ENCODE peak calls at places on chromosomes 11 and 22, in ten cellular contexts. One of them, this sample, is unnamed.

GRCh38 chr22:27382947-27383346 is 418.6 kb downstream of the MN1 start:
- DNase-seq in hepatocyte: no peak
- DNase-seq in body of pancreas: no peak
- DNase-seq in heart right ventricle: no peak
- DNase-seq in thoracic aorta: no peak
- DNase-seq in heart left ventricle: no peak
- DNase-seq in epithelial cell of proximal tubule: no peak
- DNase-seq in MM.1S: no peak
- DNase-seq in cardiac muscle cell: no peak
- DNase-seq in fibroblast of lung: no peak
- DNase-seq in this sample: no peak

GRCh38 chr11:130847517-130847916 is 68.8 kb downstream of the SNX19 start:
- DNase-seq in hepatocyte: no peak
- DNase-seq in body of pancreas: no peak
- DNase-seq in heart right ventricle: no peak
- DNase-seq in thoracic aorta: no peak
- DNase-seq in heart left ventricle: no peak
- DNase-seq in epithelial cell of proximal tubule: peak; percentile 12
- DNase-seq in MM.1S: peak; percentile 90
- DNase-seq in cardiac muscle cell: no peak
- DNase-seq in fibroblast of lung: peak; percentile 76
- DNase-seq in this sample: no peak

GRCh38 chr11:126113515-126113957 is 50.9 kb upstream of the CDON start:
- DNase-seq in hepatocyte: peak; percentile 94
- DNase-seq in body of pancreas: peak; percentile 93
- DNase-seq in heart right ventricle: peak; percentile 79
- DNase-seq in thoracic aorta: peak; percentile 87
- DNase-seq in heart left ventricle: peak; percentile 93
- DNase-seq in epithelial cell of proximal tubule: peak; percentile 90
- DNase-seq in MM.1S: no peak
- DNase-seq in cardiac muscle cell: peak; percentile 88
- DNase-seq in fibroblast of lung: peak; percentile 99
- DNase-seq in this sample: peak; percentile 89

GRCh38 chr11:128052912-128053641 is 534.3 kb downstream of the ETS1 start:
- DNase-seq in hepatocyte: no peak
- DNase-seq in body of pancreas: no peak
- DNase-seq in heart right ventricle: no peak
- DNase-seq in thoracic aorta: no peak
- DNase-seq in heart left ventricle: no peak
- DNase-seq in epithelial cell of proximal tubule: no peak
- DNase-seq in MM.1S: no peak
- DNase-seq in cardiac muscle cell: no peak
- DNase-seq in fibroblast of lung: peak; percentile 65
- DNase-seq in this sample: no peak

GRCh38 chr11:76215946-76216345 is 9.6 kb upstream of the WNT11 start:
- DNase-seq in hepatocyte: no peak
- DNase-seq in body of pancreas: no peak
- DNase-seq in heart right ventricle: peak; percentile 1
- DNase-seq in thoracic aorta: no peak
- DNase-seq in heart left ventricle: no peak
- DNase-seq in epithelial cell of proximal tubule: no peak
- DNase-seq in MM.1S: no peak
- DNase-seq in cardiac muscle cell: no peak
- DNase-seq in fibroblast of lung: no peak
- DNase-seq in this sample: no peak

GRCh38 chr11:103546236-103546635 is 437.0 kb downstream of the DYNC2H1 start:
- DNase-seq in hepatocyte: no peak
- DNase-seq in body of pancreas: no peak
- DNase-seq in heart right ventricle: no peak
- DNase-seq in thoracic aorta: no peak
- DNase-seq in heart left ventricle: no peak
- DNase-seq in epithelial cell of proximal tubule: no peak
- DNase-seq in MM.1S: no peak
- DNase-seq in cardiac muscle cell: no peak
- DNase-seq in fibroblast of lung: peak; percentile 9
- DNase-seq in this sample: no peak

GRCh38 chr11:75705541-75705940 is 12.1 kb upstream of the MOGAT2 start:
- DNase-seq in hepatocyte: no peak
- DNase-seq in body of pancreas: no peak
- DNase-seq in heart right ventricle: no peak
- DNase-seq in thoracic aorta: no peak
- DNase-seq in heart left ventricle: no peak
- DNase-seq in epithelial cell of proximal tubule: no peak
- DNase-seq in MM.1S: no peak
- DNase-seq in cardiac muscle cell: no peak
- DNase-seq in fibroblast of lung: no peak
- DNase-seq in this sample: no peak

GRCh38 chr22:26561756-26562417 is 28.0 kb downstream of the TPST2 start:
- DNase-seq in hepatocyte: no peak
- DNase-seq in body of pancreas: peak; percentile 93
- DNase-seq in heart right ventricle: peak; percentile 75
- DNase-seq in thoracic aorta: no peak
- DNase-seq in heart left ventricle: peak; percentile 90
- DNase-seq in epithelial cell of proximal tubule: no peak
- DNase-seq in MM.1S: no peak
- DNase-seq in cardiac muscle cell: no peak
- DNase-seq in fibroblast of lung: no peak
- DNase-seq in this sample: no peak

GRCh38 chr22:28674121-28674563 is 5.5 kb downstream of the TTC28 start:
- DNase-seq in hepatocyte: no peak
- DNase-seq in body of pancreas: no peak
- DNase-seq in heart right ventricle: no peak
- DNase-seq in thoracic aorta: no peak
- DNase-seq in heart left ventricle: no peak
- DNase-seq in epithelial cell of proximal tubule: no peak
- DNase-seq in MM.1S: peak; percentile 88
- DNase-seq in cardiac muscle cell: no peak
- DNase-seq in fibroblast of lung: peak; percentile 61
- DNase-seq in this sample: no peak

GRCh38 chr11:3058753-3059664 is 1.8 kb upstream of the CARS1 start:
- DNase-seq in hepatocyte: peak; percentile 63
- DNase-seq in body of pancreas: no peak
- DNase-seq in heart right ventricle: no peak
- DNase-seq in thoracic aorta: no peak
- DNase-seq in heart left ventricle: peak; percentile 24
- DNase-seq in epithelial cell of proximal tubule: no peak
- DNase-seq in MM.1S: no peak
- DNase-seq in cardiac muscle cell: no peak
- DNase-seq in fibroblast of lung: peak; percentile 86
- DNase-seq in this sample: no peak

GRCh38 chr11:88301478-88302140 is 35.9 kb downstream of the CTSC start:
- DNase-seq in hepatocyte: peak; percentile 13
- DNase-seq in body of pancreas: no peak
- DNase-seq in heart right ventricle: no peak
- DNase-seq in thoracic aorta: no peak
- DNase-seq in heart left ventricle: no peak
- DNase-seq in epithelial cell of proximal tubule: no peak
- DNase-seq in MM.1S: no peak
- DNase-seq in cardiac muscle cell: peak; percentile 59
- DNase-seq in fibroblast of lung: no peak
- DNase-seq in this sample: no peak

GRCh38 chr11:110858556-110858921 is 146.3 kb upstream of the ARHGAP20 start:
- DNase-seq in hepatocyte: peak; percentile 33
- DNase-seq in body of pancreas: peak; percentile 15
- DNase-seq in heart right ventricle: peak; percentile 44
- DNase-seq in thoracic aorta: no peak
- DNase-seq in heart left ventricle: peak; percentile 82
- DNase-seq in epithelial cell of proximal tubule: peak; percentile 4
- DNase-seq in MM.1S: no peak
- DNase-seq in cardiac muscle cell: no peak
- DNase-seq in fibroblast of lung: peak; percentile 36
- DNase-seq in this sample: peak; percentile 49

GRCh38 chr11:119370486-119371046 is 10.9 kb downstream of the USP2 start:
- DNase-seq in hepatocyte: peak; percentile 51
- DNase-seq in body of pancreas: no peak
- DNase-seq in heart right ventricle: peak; percentile 74
- DNase-seq in thoracic aorta: no peak
- DNase-seq in heart left ventricle: peak; percentile 86
- DNase-seq in epithelial cell of proximal tubule: no peak
- DNase-seq in MM.1S: peak; percentile 64
- DNase-seq in cardiac muscle cell: peak; percentile 59
- DNase-seq in fibroblast of lung: no peak
- DNase-seq in this sample: peak; percentile 66

GRCh38 chr11:119373059-119373875 is 8.2 kb downstream of the USP2 start:
- DNase-seq in hepatocyte: no peak
- DNase-seq in body of pancreas: no peak
- DNase-seq in heart right ventricle: no peak
- DNase-seq in thoracic aorta: no peak
- DNase-seq in heart left ventricle: peak; percentile 36
- DNase-seq in epithelial cell of proximal tubule: no peak
- DNase-seq in MM.1S: no peak
- DNase-seq in cardiac muscle cell: no peak
- DNase-seq in fibroblast of lung: no peak
- DNase-seq in this sample: no peak

GRCh38 chr11:119371067-119371601 is 10.4 kb downstream of the USP2 start:
- DNase-seq in hepatocyte: no peak
- DNase-seq in body of pancreas: no peak
- DNase-seq in heart right ventricle: no peak
- DNase-seq in thoracic aorta: no peak
- DNase-seq in heart left ventricle: no peak
- DNase-seq in epithelial cell of proximal tubule: no peak
- DNase-seq in MM.1S: no peak
- DNase-seq in cardiac muscle cell: no peak
- DNase-seq in fibroblast of lung: no peak
- DNase-seq in this sample: no peak

GRCh38 chr11:119372260-119373058 is 9.0 kb downstream of the USP2 start:
- DNase-seq in hepatocyte: no peak
- DNase-seq in body of pancreas: no peak
- DNase-seq in heart right ventricle: no peak
- DNase-seq in thoracic aorta: no peak
- DNase-seq in heart left ventricle: peak; percentile 43
- DNase-seq in epithelial cell of proximal tubule: no peak
- DNase-seq in MM.1S: no peak
- DNase-seq in cardiac muscle cell: no peak
- DNase-seq in fibroblast of lung: no peak
- DNase-seq in this sample: no peak

GRCh38 chr11:119371778-119372182 is 9.7 kb downstream of the USP2 start:
- DNase-seq in hepatocyte: peak; percentile 25
- DNase-seq in body of pancreas: no peak
- DNase-seq in heart right ventricle: no peak
- DNase-seq in thoracic aorta: no peak
- DNase-seq in heart left ventricle: peak; percentile 53
- DNase-seq in epithelial cell of proximal tubule: no peak
- DNase-seq in MM.1S: no peak
- DNase-seq in cardiac muscle cell: no peak
- DNase-seq in fibroblast of lung: no peak
- DNase-seq in this sample: no peak
- TF ChIP-seq CTCF in hepatocyte: no peak
- TF ChIP-seq CTCF in body of pancreas: peak; percentile 38
- TF ChIP-seq CTCF in heart right ventricle: peak; percentile 38
- TF ChIP-seq CTCF in thoracic aorta: peak; percentile 14
- TF ChIP-seq CTCF in heart left ventricle: no peak
- TF ChIP-seq CTCF in epithelial cell of proximal tubule: peak; percentile 52
- TF ChIP-seq CTCF in MM.1S: no peak
- TF ChIP-seq CTCF in cardiac muscle cell: no peak
- TF ChIP-seq CTCF in fibroblast of lung: no peak
- TF ChIP-seq CTCF in this sample: no peak

GRCh38 chr11:114479331-114479730 is 40.1 kb downstream of the REXO2 start:
- DNase-seq in hepatocyte: no peak
- DNase-seq in body of pancreas: no peak
- DNase-seq in heart right ventricle: no peak
- DNase-seq in thoracic aorta: no peak
- DNase-seq in heart left ventricle: no peak
- DNase-seq in epithelial cell of proximal tubule: no peak
- DNase-seq in MM.1S: no peak
- DNase-seq in cardiac muscle cell: no peak
- DNase-seq in fibroblast of lung: no peak
- DNase-seq in this sample: no peak
- H3K4me3 ChIP-seq in hepatocyte: no peak overlapping the region
- H3K4me3 ChIP-seq in body of pancreas: no peak overlapping the region
- H3K4me3 ChIP-seq in heart right ventricle: no peak overlapping the region
- H3K4me3 ChIP-seq in thoracic aorta: no peak overlapping the region
- H3K4me3 ChIP-seq in heart left ventricle: no peak overlapping the region
- H3K4me3 ChIP-seq in epithelial cell of proximal tubule: no peak overlapping the region
- H3K4me3 ChIP-seq in MM.1S: no peak overlapping the region
- H3K4me3 ChIP-seq in cardiac muscle cell: no peak overlapping the region
- H3K4me3 ChIP-seq in fibroblast of lung: no peak overlapping the region
- H3K4me3 ChIP-seq in this sample: no peak overlapping the region

DNA sequence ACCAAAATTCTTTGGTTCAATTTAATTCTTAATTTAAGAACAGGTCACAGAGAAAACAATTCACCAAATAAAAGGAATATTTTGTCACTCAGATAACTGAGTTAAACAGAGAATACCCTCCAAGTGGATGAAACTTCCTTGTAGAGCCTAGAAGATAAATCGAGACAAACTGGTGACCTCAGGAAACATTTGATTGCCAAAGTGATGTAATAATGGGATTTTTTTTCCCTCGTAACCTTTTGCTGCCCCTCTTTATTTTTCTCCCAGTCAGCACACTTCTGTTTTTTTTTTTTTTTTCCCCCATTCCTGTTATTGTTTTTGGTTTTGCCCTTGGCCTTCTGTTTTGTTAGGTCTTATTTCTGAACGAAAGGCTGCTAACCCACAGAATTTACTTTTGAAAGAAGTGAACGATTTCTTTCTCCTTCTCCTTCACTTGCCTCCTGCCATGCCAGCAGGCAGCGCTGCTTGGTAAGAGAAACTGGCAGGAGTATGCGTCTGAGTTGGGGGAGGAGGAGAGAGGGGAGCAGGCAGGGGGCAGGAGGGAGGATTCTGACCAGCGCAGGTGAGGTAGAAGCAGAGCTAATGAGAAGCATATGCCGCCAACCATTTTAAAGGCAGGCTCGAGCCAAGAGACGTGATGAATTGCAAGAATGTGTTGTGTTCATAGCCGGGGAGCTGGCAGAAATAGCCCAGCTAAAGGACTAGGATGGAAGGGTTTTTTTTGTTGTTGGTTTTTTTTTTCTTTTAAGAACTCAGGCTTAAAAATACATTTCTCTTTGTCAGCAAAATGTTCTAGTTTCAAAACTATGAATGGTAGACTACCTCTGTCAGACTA is 121.9 kb upstream of the MTMR2 start:
- DNase-seq in hepatocyte: peak; percentile 74
- DNase-seq in body of pancreas: peak; percentile 34
- DNase-seq in heart right ventricle: peak; percentile 23
- DNase-seq in thoracic aorta: peak; percentile 19
- DNase-seq in heart left ventricle: peak; percentile 44
- DNase-seq in epithelial cell of proximal tubule: no peak
- DNase-seq in MM.1S: peak; percentile 73
- DNase-seq in cardiac muscle cell: peak; percentile 59
- DNase-seq in fibroblast of lung: peak; percentile 69
- DNase-seq in this sample: no peak
- TF ChIP-seq CTCF in hepatocyte: peak; percentile 48
- TF ChIP-seq CTCF in body of pancreas: peak; percentile 43
- TF ChIP-seq CTCF in heart right ventricle: peak; percentile 39
- TF ChIP-seq CTCF in thoracic aorta: peak; percentile 10
- TF ChIP-seq CTCF in heart left ventricle: no peak
- TF ChIP-seq CTCF in epithelial cell of proximal tubule: peak; percentile 63
- TF ChIP-seq CTCF in MM.1S: peak; percentile 68
- TF ChIP-seq CTCF in cardiac muscle cell: peak; percentile 43
- TF ChIP-seq CTCF in fibroblast of lung: peak; percentile 41
- TF ChIP-seq CTCF in this sample: no peak

DNA sequence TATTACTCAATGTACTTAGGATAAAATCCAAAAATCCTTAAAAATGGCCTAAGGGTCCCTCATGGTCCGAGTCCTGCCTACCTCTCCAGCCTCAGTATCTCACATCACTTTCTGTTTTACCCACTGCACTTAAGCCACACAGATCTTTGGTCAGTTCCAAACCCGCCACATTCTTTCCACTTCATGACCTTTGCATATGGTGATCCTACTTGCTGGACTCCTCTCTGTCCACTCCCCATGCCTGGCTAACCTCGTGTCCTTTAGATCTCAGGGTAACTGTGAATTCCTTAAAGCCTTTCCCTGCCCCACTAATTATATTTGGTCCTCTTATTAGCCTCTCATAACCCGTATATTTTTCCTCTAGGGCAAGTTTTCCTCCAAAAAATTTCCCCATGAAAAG is 1.2 kb downstream of the NUP160 start:
- DNase-seq in hepatocyte: no peak
- DNase-seq in body of pancreas: no peak
- DNase-seq in heart right ventricle: no peak
- DNase-seq in thoracic aorta: no peak
- DNase-seq in heart left ventricle: no peak
- DNase-seq in epithelial cell of proximal tubule: no peak
- DNase-seq in MM.1S: no peak
- DNase-seq in cardiac muscle cell: no peak
- DNase-seq in fibroblast of lung: no peak
- DNase-seq in this sample: no peak
- H3K4me3 ChIP-seq in hepatocyte: peak overlapping the region; percentile 90
- H3K4me3 ChIP-seq in body of pancreas: no peak overlapping the region
- H3K4me3 ChIP-seq in heart right ventricle: peak overlapping the region; percentile 99
- H3K4me3 ChIP-seq in thoracic aorta: peak overlapping the region; percentile 84
- H3K4me3 ChIP-seq in heart left ventricle: peak overlapping the region; percentile 96
- H3K4me3 ChIP-seq in epithelial cell of proximal tubule: peak overlapping the region; percentile 73
- H3K4me3 ChIP-seq in MM.1S: peak overlapping the region; percentile 96
- H3K4me3 ChIP-seq in cardiac muscle cell: peak overlapping the region; percentile 88
- H3K4me3 ChIP-seq in fibroblast of lung: peak overlapping the region; percentile 95
- H3K4me3 ChIP-seq in this sample: no peak overlapping the region

This sample was measured in colonic mucosa.